ENCODE peak calls at places on chromosomes 4 and X, in nine cellular contexts. One of them, this sample, is unnamed.

GRCh38 chr4:11719879-11720278 is 291.2 kb upstream of the HS3ST1 start:
- DNase-seq in osteocyte: no peak
- DNase-seq in neural crest cell: no peak
- DNase-seq in thoracic aorta: no peak
- DNase-seq in GM23338: no peak
- DNase-seq in dorsolateral prefrontal cortex: no peak
- DNase-seq in kidney epithelial cell: no peak
- DNase-seq in HFF-Myc: no peak
- DNase-seq in AG09319: no peak
- DNase-seq in this sample: no peak

GRCh38 chr4:144734522-144734921 is 88.6 kb downstream of the HHIP start:
- DNase-seq in kidney epithelial cell: peak
- DNase-seq in thoracic aorta: no peak
- DNase-seq in dorsolateral prefrontal cortex: no peak
- DNase-seq in neural crest cell: no peak
- DNase-seq in HFF-Myc: peak
- DNase-seq in osteocyte: no peak
- DNase-seq in AG09319: no peak
- DNase-seq in GM23338: peak
- DNase-seq in this sample: no peak

GRCh38 chr4:76881375-76881774 is 16.6 kb downstream of the SOWAHB start:
- DNase-seq in neural crest cell: no peak
- DNase-seq in thoracic aorta: no peak
- DNase-seq in GM23338: peak
- DNase-seq in kidney epithelial cell: no peak
- DNase-seq in HFF-Myc: no peak
- DNase-seq in dorsolateral prefrontal cortex: no peak
- DNase-seq in osteocyte: no peak
- DNase-seq in AG09319: no peak
- DNase-seq in this sample: no peak

GRCh38 chr4:39825741-39826231 is 127.8 kb downstream of the UBE2K start:
- DNase-seq in kidney epithelial cell: no peak
- DNase-seq in neural crest cell: no peak
- DNase-seq in GM23338: no peak
- DNase-seq in AG09319: no peak
- DNase-seq in osteocyte: no peak
- DNase-seq in HFF-Myc: no peak
- DNase-seq in dorsolateral prefrontal cortex: no peak
- DNase-seq in thoracic aorta: no peak
- DNase-seq in this sample: no peak

GRCh38 chrX:153727108-153727931 is 2.7 kb downstream of the ABCD1 start:
- DNase-seq in AG09319: no peak
- DNase-seq in osteocyte: no peak
- DNase-seq in kidney epithelial cell: no peak
- DNase-seq in GM23338: no peak
- DNase-seq in thoracic aorta: no peak
- DNase-seq in dorsolateral prefrontal cortex: peak
- DNase-seq in neural crest cell: no peak
- DNase-seq in HFF-Myc: no peak
- DNase-seq in this sample: no peak

GRCh38 chr4:26907731-26908599 is 47.3 kb downstream of the STIM2 start:
- DNase-seq in HFF-Myc: no peak
- DNase-seq in AG09319: no peak
- DNase-seq in kidney epithelial cell: no peak
- DNase-seq in dorsolateral prefrontal cortex: no peak
- DNase-seq in osteocyte: no peak
- DNase-seq in neural crest cell: no peak
- DNase-seq in thoracic aorta: no peak
- DNase-seq in GM23338: no peak
- DNase-seq in this sample: no peak

GRCh38 chrX:85836868-85837267 is 210.5 kb downstream of the CHM start:
- DNase-seq in osteocyte: no peak
- DNase-seq in HFF-Myc: peak
- DNase-seq in kidney epithelial cell: peak
- DNase-seq in thoracic aorta: no peak
- DNase-seq in AG09319: peak
- DNase-seq in dorsolateral prefrontal cortex: no peak
- DNase-seq in neural crest cell: no peak
- DNase-seq in GM23338: no peak
- DNase-seq in this sample: no peak

GRCh38 chrX:39063037-39063436 is 261.8 kb downstream of the MID1IP1 start:
- DNase-seq in thoracic aorta: no peak
- DNase-seq in osteocyte: no peak
- DNase-seq in neural crest cell: no peak
- DNase-seq in kidney epithelial cell: no peak
- DNase-seq in dorsolateral prefrontal cortex: no peak
- DNase-seq in GM23338: no peak
- DNase-seq in HFF-Myc: no peak
- DNase-seq in AG09319: no peak
- DNase-seq in this sample: no peak

GRCh38 chr4:35697203-35697736 is 547.0 kb downstream of the ARAP2 start:
- DNase-seq in neural crest cell: no peak
- DNase-seq in AG09319: no peak
- DNase-seq in osteocyte: no peak
- DNase-seq in GM23338: no peak
- DNase-seq in kidney epithelial cell: no peak
- DNase-seq in HFF-Myc: no peak
- DNase-seq in thoracic aorta: no peak
- DNase-seq in dorsolateral prefrontal cortex: no peak
- DNase-seq in this sample: no peak

GRCh38 chr4:177879851-177880250 is 437.6 kb upstream of the AGA start:
- DNase-seq in kidney epithelial cell: no peak
- DNase-seq in dorsolateral prefrontal cortex: no peak
- DNase-seq in GM23338: peak
- DNase-seq in neural crest cell: no peak
- DNase-seq in osteocyte: no peak
- DNase-seq in AG09319: no peak
- DNase-seq in thoracic aorta: no peak
- DNase-seq in HFF-Myc: no peak
- DNase-seq in this sample: no peak
- TF ChIP-seq CTCF in kidney epithelial cell: no peak
- TF ChIP-seq CTCF in dorsolateral prefrontal cortex: no peak
- TF ChIP-seq CTCF in GM23338: peak
- TF ChIP-seq CTCF in neural crest cell: no peak
- TF ChIP-seq CTCF in osteocyte: no peak
- TF ChIP-seq CTCF in AG09319: no peak
- TF ChIP-seq CTCF in thoracic aorta: no peak
- TF ChIP-seq CTCF in HFF-Myc: no peak
- TF ChIP-seq CTCF in this sample: no peak

GRCh38 chr4:111776546-111776945 is 368.7 kb upstream of the FAM241A start:
- DNase-seq in osteocyte: no peak
- DNase-seq in thoracic aorta: no peak
- DNase-seq in AG09319: no peak
- DNase-seq in neural crest cell: no peak
- DNase-seq in kidney epithelial cell: no peak
- DNase-seq in HFF-Myc: no peak
- DNase-seq in dorsolateral prefrontal cortex: no peak
- DNase-seq in GM23338: no peak
- DNase-seq in this sample: no peak

GRCh38 chr4:111775908-111776307 is 369.3 kb upstream of the FAM241A start:
- DNase-seq in kidney epithelial cell: no peak
- DNase-seq in GM23338: no peak
- DNase-seq in AG09319: no peak
- DNase-seq in neural crest cell: no peak
- DNase-seq in HFF-Myc: no peak
- DNase-seq in osteocyte: no peak
- DNase-seq in dorsolateral prefrontal cortex: no peak
- DNase-seq in thoracic aorta: no peak
- DNase-seq in this sample: no peak

GRCh38 chr4:111780965-111781364 is 364.3 kb upstream of the FAM241A start:
- DNase-seq in dorsolateral prefrontal cortex: no peak
- DNase-seq in kidney epithelial cell: no peak
- DNase-seq in GM23338: no peak
- DNase-seq in osteocyte: no peak
- DNase-seq in AG09319: no peak
- DNase-seq in neural crest cell: no peak
- DNase-seq in thoracic aorta: no peak
- DNase-seq in HFF-Myc: no peak
- DNase-seq in this sample: no peak

GRCh38 chr4:111781611-111782010 is 363.6 kb upstream of the FAM241A start:
- DNase-seq in dorsolateral prefrontal cortex: no peak
- DNase-seq in HFF-Myc: no peak
- DNase-seq in neural crest cell: no peak
- DNase-seq in osteocyte: no peak
- DNase-seq in AG09319: no peak
- DNase-seq in thoracic aorta: no peak
- DNase-seq in GM23338: no peak
- DNase-seq in kidney epithelial cell: no peak
- DNase-seq in this sample: no peak

DNA sequence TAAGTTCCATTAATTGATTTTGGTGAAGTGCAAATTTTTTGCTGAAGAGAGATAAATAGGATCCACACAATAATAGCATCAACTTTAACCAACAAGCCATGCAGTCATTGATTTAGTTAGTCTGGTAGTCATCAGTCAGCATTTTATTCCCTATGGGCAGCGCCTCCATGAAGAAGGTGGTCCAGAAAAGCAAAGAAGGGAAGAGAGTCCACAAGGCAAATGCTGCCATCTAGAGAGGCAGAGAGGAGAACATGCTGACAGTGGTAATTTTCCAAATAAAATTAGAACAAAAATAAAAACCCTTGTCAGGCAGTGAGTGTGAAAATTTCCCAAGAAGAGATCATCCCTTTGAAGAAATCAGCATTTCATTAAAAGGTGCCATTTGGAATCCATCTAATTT is 366.7 kb upstream of the FAM241A start:
- DNase-seq in osteocyte: no peak
- DNase-seq in GM23338: peak
- DNase-seq in dorsolateral prefrontal cortex: no peak
- DNase-seq in HFF-Myc: no peak
- DNase-seq in kidney epithelial cell: no peak
- DNase-seq in AG09319: no peak
- DNase-seq in neural crest cell: no peak
- DNase-seq in thoracic aorta: no peak
- DNase-seq in this sample: no peak
- TF ChIP-seq CTCF in osteocyte: no peak
- TF ChIP-seq CTCF in GM23338: peak
- TF ChIP-seq CTCF in dorsolateral prefrontal cortex: no peak
- TF ChIP-seq CTCF in HFF-Myc: peak
- TF ChIP-seq CTCF in kidney epithelial cell: peak
- TF ChIP-seq CTCF in AG09319: peak
- TF ChIP-seq CTCF in neural crest cell: peak
- TF ChIP-seq CTCF in thoracic aorta: no peak
- TF ChIP-seq CTCF in this sample: peak

GRCh38 chr4:47926667-47927258 is 12.4 kb upstream of the NFXL1 start:
- DNase-seq in dorsolateral prefrontal cortex: peak
- DNase-seq in osteocyte: no peak
- DNase-seq in GM23338: peak
- DNase-seq in neural crest cell: peak
- DNase-seq in HFF-Myc: no peak
- DNase-seq in thoracic aorta: no peak
- DNase-seq in kidney epithelial cell: no peak
- DNase-seq in AG09319: no peak
- DNase-seq in this sample: peak
- TF ChIP-seq CTCF in dorsolateral prefrontal cortex: peak
- TF ChIP-seq CTCF in osteocyte: peak
- TF ChIP-seq CTCF in GM23338: peak
- TF ChIP-seq CTCF in neural crest cell: peak
- TF ChIP-seq CTCF in HFF-Myc: peak
- TF ChIP-seq CTCF in thoracic aorta: peak
- TF ChIP-seq CTCF in kidney epithelial cell: peak
- TF ChIP-seq CTCF in AG09319: peak
- TF ChIP-seq CTCF in this sample: peak

GRCh38 chr4:169619958-169620845 is at the start of gene CLCN3:
- DNase-seq in dorsolateral prefrontal cortex: peak
- DNase-seq in HFF-Myc: no peak
- DNase-seq in GM23338: peak
- DNase-seq in thoracic aorta: peak
- DNase-seq in osteocyte: peak
- DNase-seq in AG09319: peak
- DNase-seq in kidney epithelial cell: peak
- DNase-seq in neural crest cell: peak
- DNase-seq in this sample: peak

GRCh38 chr4:169620846-169621228 is 459 bp downstream of the CLCN3 start:
- DNase-seq in thoracic aorta: no peak
- DNase-seq in GM23338: peak
- DNase-seq in HFF-Myc: no peak
- DNase-seq in AG09319: no peak
- DNase-seq in neural crest cell: no peak
- DNase-seq in kidney epithelial cell: no peak
- DNase-seq in osteocyte: no peak
- DNase-seq in dorsolateral prefrontal cortex: no peak
- DNase-seq in this sample: no peak

GRCh38 chr4:169618986-169619385 is 1.4 kb upstream of the CLCN3 start:
- DNase-seq in HFF-Myc: no peak
- DNase-seq in AG09319: no peak
- DNase-seq in dorsolateral prefrontal cortex: no peak
- DNase-seq in GM23338: no peak
- DNase-seq in thoracic aorta: no peak
- DNase-seq in neural crest cell: no peak
- DNase-seq in osteocyte: no peak
- DNase-seq in kidney epithelial cell: no peak
- DNase-seq in this sample: no peak

GRCh38 chr4:169618286-169618685 is 2.1 kb upstream of the CLCN3 start:
- DNase-seq in kidney epithelial cell: no peak
- DNase-seq in thoracic aorta: no peak
- DNase-seq in osteocyte: no peak
- DNase-seq in AG09319: no peak
- DNase-seq in GM23338: no peak
- DNase-seq in HFF-Myc: no peak
- DNase-seq in neural crest cell: no peak
- DNase-seq in dorsolateral prefrontal cortex: no peak
- DNase-seq in this sample: no peak

GRCh38 chr4:169619518-169619957 is 840 bp upstream of the CLCN3 start:
- DNase-seq in AG09319: no peak
- DNase-seq in kidney epithelial cell: no peak
- DNase-seq in dorsolateral prefrontal cortex: no peak
- DNase-seq in osteocyte: no peak
- DNase-seq in thoracic aorta: no peak
- DNase-seq in neural crest cell: no peak
- DNase-seq in HFF-Myc: no peak
- DNase-seq in GM23338: peak
- DNase-seq in this sample: peak
- TF ChIP-seq CTCF in AG09319: peak
- TF ChIP-seq CTCF in kidney epithelial cell: peak
- TF ChIP-seq CTCF in dorsolateral prefrontal cortex: peak
- TF ChIP-seq CTCF in osteocyte: peak
- TF ChIP-seq CTCF in thoracic aorta: peak
- TF ChIP-seq CTCF in neural crest cell: peak
- TF ChIP-seq CTCF in HFF-Myc: peak
- TF ChIP-seq CTCF in GM23338: peak
- TF ChIP-seq CTCF in this sample: peak

GRCh38 chrX:155966876-155967275 is 30.6 kb upstream of the IL9R start:
- DNase-seq in dorsolateral prefrontal cortex: no peak
- DNase-seq in kidney epithelial cell: no peak
- DNase-seq in AG09319: no peak
- DNase-seq in osteocyte: no peak
- DNase-seq in GM23338: peak
- DNase-seq in thoracic aorta: no peak
- DNase-seq in HFF-Myc: no peak
- DNase-seq in neural crest cell: peak
- DNase-seq in this sample: no peak
- TF ChIP-seq CTCF in dorsolateral prefrontal cortex: peak
- TF ChIP-seq CTCF in kidney epithelial cell: peak
- TF ChIP-seq CTCF in AG09319: peak
- TF ChIP-seq CTCF in osteocyte: peak
- TF ChIP-seq CTCF in GM23338: peak
- TF ChIP-seq CTCF in thoracic aorta: no peak
- TF ChIP-seq CTCF in HFF-Myc: no peak
- TF ChIP-seq CTCF in neural crest cell: peak
- TF ChIP-seq CTCF in this sample: peak